ENCODE peak calls at places on chromosome 15, in six cellular contexts. V is HepG2, T is ovary, B is right lobe of liver, C is body of pancreas, U is stomach. Y is an unnamed sample. For H3K36me3, the result is how much of the 10 kb centered on the place peaks cover.

GRCh38 chr15:40902605-40903561 is 8.6 kb downstream of the VPS18 start:
- DNase-seq in V (no peak), T (no peak), B (peak), C (no peak), U (no peak), Y (no peak)

GRCh38 chr15:80706161-80706560 is 11.1 kb downstream of the ABHD17C start:
- DNase-seq in V (no peak), T (no peak), B (no peak), C (no peak), U (no peak), Y (no peak)

GRCh38 chr15:78671626-78672211 is 30.7 kb upstream of the CHRNB4 start:
- DNase-seq in V (no peak), T (no peak), B (no peak), C (no peak), U (no peak), Y (no peak)

GRCh38 chr15:96296264-96296663 is 34.2 kb upstream of the NR2F2 start:
- DNase-seq in V (no peak), T (no peak), B (no peak), C (no peak), U (no peak), Y (no peak)

GRCh38 chr15:25183581-25184330 is 229.0 kb downstream of the SNRPN start:
- DNase-seq in V (no peak), T (no peak), B (peak), C (no peak), U (no peak), Y (no peak)

GRCh38 chr15:80419546-80419945 is 15.4 kb downstream of the ARNT2 start:
- DNase-seq in V (no peak), T (no peak), B (no peak), C (peak), U (no peak), Y (no peak)

GRCh38 chr15:70795311-70795665 is 31.9 kb upstream of the UACA start:
- DNase-seq in V (peak), T (no peak), B (no peak), C (no peak), U (no peak), Y (no peak)

GRCh38 chr15:96335429-96335807 is 4.9 kb downstream of the NR2F2 start:
- DNase-seq in V (peak), T (no peak), B (no peak), C (no peak), U (no peak), Y (no peak)

GRCh38 chr15:93072440-93073394 is 16.3 kb downstream of the RGMA start:
- DNase-seq in V (peak), T (peak), B (peak), C (peak), U (peak), Y (peak)

GRCh38 chr15:31563421-31563820 is 236.8 kb downstream of the KLF13 start:
- DNase-seq in V (no peak), T (no peak), B (no peak), C (no peak), U (no peak), Y (no peak)

GRCh38 chr15:51162865-51163762 is 68.4 kb upstream of the TNFAIP8L3 start:
- DNase-seq in V (peak), T (peak), B (peak), C (peak), U (peak), Y (peak)

GRCh38 chr15:51168700-51169099 is 74.0 kb upstream of the TNFAIP8L3 start:
- DNase-seq in V (no peak), T (no peak), B (no peak), C (no peak), U (no peak), Y (no peak)

GRCh38 chr15:51160484-51160883 is 65.8 kb upstream of the TNFAIP8L3 start:
- DNase-seq in V (no peak), T (no peak), B (no peak), C (no peak), U (no peak), Y (no peak)

GRCh38 chr15:51161491-51162260 is 67.0 kb upstream of the TNFAIP8L3 start:
- DNase-seq in V (no peak), T (no peak), B (no peak), C (no peak), U (no peak), Y (no peak)

GRCh38 chr15:51163843-51164242 is 69.1 kb upstream of the TNFAIP8L3 start:
- DNase-seq in V (no peak), T (no peak), B (no peak), C (no peak), U (no peak), Y (no peak)
- TF ChIP-seq CTCF in V (no peak), T (no peak), B (no peak), C (no peak), U (no peak), Y (no peak)

GRCh38 chr15:72754096-72754495 is 29.5 kb downstream of the ADPGK start:
- DNase-seq in V (no peak), T (no peak), B (no peak), C (no peak), U (no peak), Y (no peak)

GRCh38 chr15:72749700-72750099 is 33.9 kb downstream of the ADPGK start:
- DNase-seq in V (no peak), T (no peak), B (no peak), C (no peak), U (no peak), Y (no peak)

DNA sequence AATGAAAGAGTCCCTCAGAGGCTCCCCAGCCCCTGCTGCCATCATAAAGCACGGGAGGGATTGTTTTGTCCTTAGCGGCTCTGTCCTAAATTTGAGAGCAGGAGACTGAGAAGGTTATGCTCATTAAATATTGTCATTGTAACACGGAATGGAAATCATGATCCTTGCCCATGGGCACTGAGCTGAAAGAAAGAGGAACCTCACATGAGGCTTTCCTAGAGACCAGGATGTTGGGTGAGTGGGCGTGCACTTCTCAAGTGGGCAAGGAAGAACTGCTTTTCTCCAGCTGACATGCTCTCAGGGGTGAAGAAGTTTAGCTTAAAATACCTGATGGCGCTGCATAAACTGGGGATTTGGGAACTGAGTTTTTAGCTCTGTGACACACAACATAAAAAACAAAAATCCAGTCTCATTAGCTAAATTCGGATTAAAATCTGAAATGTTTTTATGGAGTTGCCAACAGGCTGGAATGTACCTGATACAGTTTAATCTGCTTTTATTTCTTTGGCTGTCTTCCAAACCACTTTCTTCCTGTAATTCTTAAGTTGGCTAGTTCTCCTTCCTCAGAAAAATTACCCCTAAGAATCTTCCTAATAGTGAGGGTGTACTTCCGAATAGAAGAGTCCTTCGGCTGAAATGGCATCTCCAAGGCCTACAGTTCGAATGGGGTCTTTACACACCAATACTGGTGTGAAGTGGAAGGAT is 31.7 kb downstream of the ADPGK start:
- DNase-seq in V (no peak), T (no peak), B (no peak), C (no peak), U (no peak), Y (no peak)
- H3K36me3 ChIP-seq in V (half or more), T (under half), B (under half), C (under half), U (half or more), Y (under half)

GRCh38 chr15:55514414-55514850 is 6.4 kb upstream of the DNAAF4 start:
- DNase-seq in V (no peak), T (no peak), B (no peak), C (no peak), U (no peak), Y (no peak)
- TF ChIP-seq POLR2A in V (no peak), T (no peak), B (no peak), C (no peak), U (no peak), Y (no peak)

GRCh38 chr15:33730815-33731214 is 237.5 kb upstream of the CHRM5 start:
- DNase-seq in V (no peak), T (no peak), B (no peak), C (no peak), U (no peak), Y (no peak)

GRCh38 chr15:33737687-33738606 is 230.3 kb upstream of the CHRM5 start:
- DNase-seq in V (peak), T (no peak), B (no peak), C (peak), U (peak), Y (no peak)

GRCh38 chr15:33735143-33735542 is 233.2 kb upstream of the CHRM5 start:
- DNase-seq in V (no peak), T (no peak), B (no peak), C (no peak), U (no peak), Y (no peak)

GRCh38 chr15:33738941-33739664 is 229.2 kb upstream of the CHRM5 start:
- DNase-seq in V (no peak), T (no peak), B (no peak), C (no peak), U (no peak), Y (no peak)

DNA sequence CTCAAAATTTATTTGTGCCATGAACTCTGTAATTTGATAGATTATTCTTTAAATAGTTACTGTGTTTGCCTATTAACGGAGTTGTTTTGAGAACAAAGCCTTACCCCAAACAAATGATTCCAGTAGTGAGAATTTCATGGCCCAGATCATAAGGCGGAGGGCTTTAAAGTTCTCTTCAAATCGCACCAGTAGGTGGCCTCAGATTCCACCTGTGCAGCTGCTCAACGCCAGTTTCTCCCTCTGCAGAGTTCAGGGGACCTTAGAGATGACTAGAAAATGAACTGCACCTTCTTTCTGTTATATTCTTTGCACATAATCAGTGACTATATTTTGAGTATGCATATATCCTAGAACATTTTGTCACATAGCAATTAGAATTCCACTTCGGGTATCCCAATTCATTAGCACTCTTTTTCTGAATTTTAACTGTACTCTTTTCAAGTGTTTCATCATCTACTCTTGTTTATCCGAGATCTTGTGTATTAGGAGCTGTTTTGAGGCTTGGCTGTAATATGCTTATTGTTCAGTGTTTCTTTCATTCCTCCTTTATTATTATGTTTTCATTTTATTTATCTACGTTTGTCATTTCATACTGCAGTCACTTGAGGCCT is 232.6 kb upstream of the CHRM5 start:
- DNase-seq in V (peak), T (no peak), B (no peak), C (no peak), U (peak), Y (no peak)
- TF ChIP-seq CTCF in V (peak), T (no peak), B (peak), C (peak), U (no peak), Y (no peak)

GRCh38 chr15:28271697-28272250 is 50.2 kb downstream of the HERC2 start:
- DNase-seq in V (no peak), T (no peak), B (no peak), C (no peak), U (no peak), Y (no peak)

GRCh38 chr15:28267727-28268126 is 54.3 kb downstream of the HERC2 start:
- DNase-seq in V (no peak), T (no peak), B (no peak), C (no peak), U (no peak), Y (no peak)

GRCh38 chr15:28272587-28272986 is 49.4 kb downstream of the HERC2 start:
- DNase-seq in V (no peak), T (no peak), B (no peak), C (no peak), U (no peak), Y (no peak)

GRCh38 chr15:28265334-28266019 is 56.5 kb downstream of the HERC2 start:
- DNase-seq in V (no peak), T (no peak), B (no peak), C (no peak), U (no peak), Y (no peak)

DNA sequence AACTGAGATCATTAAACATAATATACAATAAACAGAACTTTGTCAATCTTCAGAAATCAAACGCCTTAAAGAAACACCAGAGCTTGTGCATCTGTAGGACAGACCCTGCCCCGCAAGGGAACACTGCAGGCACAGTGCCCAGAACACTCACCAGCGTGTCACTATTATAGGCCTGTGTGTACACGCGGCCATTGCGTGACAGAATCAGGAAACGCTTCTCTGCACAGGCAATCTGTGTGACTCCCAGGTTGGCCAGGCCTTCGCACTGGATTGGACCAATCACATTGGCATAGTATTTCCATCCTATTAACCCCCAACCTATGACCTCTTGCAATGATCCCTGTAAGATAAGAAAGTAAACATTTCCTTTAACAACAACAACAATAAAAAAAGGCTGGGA is 52.9 kb downstream of the HERC2 start:
- DNase-seq in V (no peak), T (no peak), B (no peak), C (no peak), U (no peak), Y (no peak)
- H3K36me3 ChIP-seq in V (half or more), T (under half), B (under half), C (under half), U (half or more), Y (under half)

GRCh38 chr15:38085931-38086562 is 151.6 kb downstream of the TMCO5A start:
- DNase-seq in V (no peak), T (no peak), B (no peak), C (no peak), U (no peak), Y (no peak)
- TF ChIP-seq POLR2A in V (no peak), T (no peak), B (no peak), C (no peak), U (no peak), Y (no peak)

DNA sequence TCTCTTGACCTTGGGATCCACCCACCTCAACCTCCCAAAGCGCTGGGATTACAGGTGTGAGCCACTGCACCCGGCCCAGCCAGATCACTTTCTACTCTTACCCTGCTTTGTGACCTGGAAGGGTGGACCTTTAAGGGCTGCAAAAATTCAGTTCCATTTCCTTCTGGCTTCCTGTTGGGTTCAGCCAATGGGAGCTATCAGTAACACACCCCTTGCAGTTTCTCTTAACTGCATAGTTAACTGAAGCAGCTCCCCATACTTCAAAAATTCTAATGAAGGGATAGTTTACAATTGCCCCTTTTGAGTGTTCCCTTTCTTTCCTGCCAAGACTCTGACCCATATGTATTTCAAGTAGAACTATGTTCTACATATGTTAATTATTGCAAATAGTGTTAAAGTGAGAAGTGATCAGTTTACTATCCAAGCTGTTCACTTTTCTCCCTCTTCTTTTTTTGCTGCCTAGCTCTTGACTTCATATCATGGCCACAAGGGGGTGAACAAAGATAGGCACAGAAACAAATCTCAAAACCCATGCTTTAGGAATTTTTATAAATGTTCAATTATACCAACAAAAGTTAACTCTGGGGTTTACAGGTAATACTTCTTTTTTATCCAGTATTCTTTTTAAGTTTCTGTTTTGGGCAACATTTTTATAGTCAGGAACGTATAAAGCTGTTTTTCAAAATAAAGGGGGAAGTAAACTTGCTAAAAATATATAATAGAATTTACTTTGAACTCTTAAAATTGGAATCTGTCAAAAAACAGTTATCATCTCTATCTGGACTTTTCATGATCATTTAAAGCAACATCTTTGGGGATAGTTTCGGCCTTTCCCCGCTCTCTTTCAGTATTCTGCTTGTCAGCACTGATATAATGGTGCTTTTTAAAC is 8.1 kb downstream of the PGBD4 start:
- DNase-seq in V (peak), T (no peak), B (no peak), C (no peak), U (no peak), Y (no peak)
- TF ChIP-seq CTCF in V (peak), T (no peak), B (peak), C (peak), U (no peak), Y (no peak)

GRCh38 chr15:94875550-94875949 is 644.2 kb downstream of the MCTP2 start:
- DNase-seq in V (no peak), T (no peak), B (no peak), C (no peak), U (no peak), Y (no peak)
- H3K36me3 ChIP-seq in V (under half), T (under half), B (under half), C (under half), U (under half), Y (under half)